ENCODE peak calls at places on chromosome 15, in seven cellular contexts. B is fibroblast of pulmonary artery, T is GM12865, N is Peyer's patch, V is IMR-90, X is adrenal gland, M is HFF-Myc. J is an unnamed sample.

GRCh38 chr15:68126415-68126814 is 72.3 kb downstream of the PIAS1 start:
- DNase-seq in V (no peak), M (no peak), T (no peak), N (peak), B (no peak), X (peak), J (no peak)

GRCh38 chr15:68374346-68374745 is 57.6 kb downstream of the ITGA11 start:
- DNase-seq in V (no peak), N (no peak), B (no peak), T (no peak), M (no peak), X (no peak), J (peak)

GRCh38 chr15:80174017-80174746 is 21.4 kb downstream of the FAH start:
- DNase-seq in V (peak), N (no peak), T (no peak), X (peak), M (no peak), B (peak), J (no peak)

GRCh38 chr15:56058986-56059385 is 65.6 kb upstream of the NEDD4 start:
- DNase-seq in M (no peak), V (no peak), X (peak), B (peak), T (no peak), N (no peak), J (no peak)

GRCh38 chr15:98286200-98286599 is 325.7 kb downstream of the ARRDC4 start:
- DNase-seq in X (no peak), B (no peak), N (no peak), M (no peak), V (no peak), T (no peak), J (no peak)

GRCh38 chr15:58015565-58015964 is 49.9 kb downstream of the ALDH1A2 start:
- DNase-seq in X (no peak), V (no peak), B (peak), T (no peak), M (no peak), N (no peak), J (no peak)

GRCh38 chr15:64993290-64993689 is 3.6 kb upstream of the SPG21 start:
- DNase-seq in M (no peak), N (no peak), T (no peak), X (no peak), B (no peak), V (no peak), J (no peak)

GRCh38 chr15:79168922-79169322 is 78.3 kb upstream of the RASGRF1 start:
- DNase-seq in T (no peak), X (no peak), B (peak), N (no peak), V (no peak), M (no peak), J (peak)

GRCh38 chr15:73325191-73325980 is 43.4 kb downstream of the HCN4 start:
- DNase-seq in B (no peak), V (no peak), M (no peak), N (no peak), X (no peak), T (peak), J (no peak)

GRCh38 chr15:43800286-43801136 is at the start of gene HYPK:
- DNase-seq in T (peak), N (peak), V (peak), B (peak), X (peak), M (peak), J (peak)

GRCh38 chr15:71118345-71118744 is 3.1 kb downstream of the THSD4 start:
- DNase-seq in B (no peak), X (no peak), M (no peak), T (no peak), V (no peak), N (no peak), J (no peak)

GRCh38 chr15:45276851-45277250 is 24.8 kb downstream of the SLC28A2 start:
- DNase-seq in M (no peak), V (peak), N (no peak), T (peak), X (no peak), B (peak), J (no peak)

GRCh38 chr15:58431221-58432149 is at the start of gene LIPC:
- DNase-seq in N (no peak), V (no peak), T (no peak), X (no peak), M (no peak), B (no peak), J (no peak)

GRCh38 chr15:53046153-53046790 is 256.1 kb upstream of the ONECUT1 start:
- DNase-seq in V (no peak), M (no peak), X (no peak), T (no peak), N (no peak), B (no peak), J (no peak)

GRCh38 chr15:68277131-68277604 is 377 bp upstream of the FEM1B start:
- DNase-seq in M (no peak), T (no peak), N (peak), B (peak), V (peak), X (peak), J (no peak)

GRCh38 chr15:82650046-82650670 is 3.0 kb upstream of the CPEB1 start:
- DNase-seq in M (no peak), X (no peak), T (no peak), V (no peak), B (no peak), N (no peak), J (no peak)

GRCh38 chr15:70060214-70061085 is 37.3 kb downstream of the TLE3 start:
- DNase-seq in T (no peak), X (no peak), V (no peak), M (no peak), N (peak), B (no peak), J (no peak)

GRCh38 chr15:62925875-62926274 is 116.7 kb upstream of the TPM1 start:
- DNase-seq in N (no peak), V (no peak), M (no peak), B (no peak), T (no peak), X (no peak), J (no peak)

GRCh38 chr15:80619677-80620076 is 75.4 kb upstream of the ABHD17C start:
- DNase-seq in X (no peak), M (no peak), V (peak), T (no peak), N (no peak), B (peak), J (no peak)

GRCh38 chr15:67840747-67841634 is 1.1 kb upstream of the RNU6-1 start:
- DNase-seq in N (no peak), T (peak), B (peak), V (peak), X (peak), M (no peak), J (peak)

GRCh38 chr15:63708141-63708772 is 111.1 kb downstream of the FBXL22 start:
- DNase-seq in X (no peak), V (no peak), B (peak), M (no peak), T (no peak), N (no peak), J (no peak)

GRCh38 chr15:78049691-78050440 is 27.6 kb downstream of the TBC1D2B start:
- DNase-seq in B (peak), X (no peak), T (peak), N (peak), M (no peak), V (peak), J (no peak)

GRCh38 chr15:87669846-87670245 is 586.7 kb downstream of the NTRK3 start:
- DNase-seq in T (no peak), M (no peak), V (no peak), N (no peak), X (no peak), B (no peak), J (no peak)

GRCh38 chr15:77409259-77410156 is 10.4 kb downstream of the PEAK1 start:
- DNase-seq in B (no peak), V (no peak), M (no peak), N (no peak), T (peak), X (no peak), J (no peak)

GRCh38 chr15:62240697-62241096 is 75.6 kb upstream of the C2CD4B start:
- DNase-seq in T (peak), X (no peak), B (no peak), N (no peak), M (no peak), V (no peak), J (no peak)

GRCh38 chr15:71691700-71692417 is 118.5 kb upstream of the NR2E3 start:
- DNase-seq in B (peak), X (no peak), N (no peak), M (peak), T (no peak), V (peak), J (no peak)

GRCh38 chr15:68042855-68043222 is 11.3 kb upstream of the PIAS1 start:
- DNase-seq in V (no peak), B (no peak), N (no peak), X (no peak), M (no peak), T (no peak), J (no peak)

GRCh38 chr15:50943623-50944022 is 35.1 kb downstream of the AP4E1 start:
- DNase-seq in V (peak), T (no peak), X (no peak), B (peak), M (no peak), N (no peak), J (no peak)

GRCh38 chr15:97963779-97964178 is 3.3 kb downstream of the ARRDC4 start:
- DNase-seq in N (no peak), T (no peak), M (no peak), X (no peak), V (no peak), B (no peak), J (no peak)

GRCh38 chr15:87743557-87743956 is 513.0 kb downstream of the NTRK3 start:
- DNase-seq in V (peak), M (no peak), N (no peak), B (peak), T (no peak), X (no peak), J (no peak)

GRCh38 chr15:55685292-55685691 is 57.7 kb downstream of the PRTG start:
- DNase-seq in X (no peak), N (no peak), T (peak), V (peak), M (no peak), B (peak), J (no peak)

GRCh38 chr15:50287324-50288116 is 22.0 kb upstream of the HDC start:
- DNase-seq in V (no peak), M (no peak), T (no peak), B (no peak), N (no peak), X (no peak), J (no peak)

GRCh38 chr15:38325290-38325990 is 72.8 kb downstream of the SPRED1 start:
- DNase-seq in B (no peak), N (no peak), T (no peak), V (peak), X (peak), M (no peak), J (no peak)

GRCh38 chr15:40053234-40054055 is 14.5 kb upstream of the SRP14 start:
- DNase-seq in X (no peak), N (no peak), V (no peak), M (no peak), B (no peak), T (peak), J (peak)

GRCh38 chr15:40054746-40055575 is 16.0 kb upstream of the SRP14 start:
- DNase-seq in N (peak), T (peak), X (peak), M (no peak), V (peak), B (no peak), J (peak)

GRCh38 chr15:40054056-40054745 is 15.2 kb upstream of the SRP14 start:
- DNase-seq in B (no peak), T (peak), V (peak), N (peak), X (no peak), M (no peak), J (peak)

GRCh38 chr15:40058476-40059140 is 19.6 kb upstream of the SRP14 start:
- DNase-seq in N (no peak), X (no peak), T (peak), M (no peak), V (peak), B (peak), J (peak)

GRCh38 chr15:40055576-40056293 is 16.8 kb upstream of the SRP14 start:
- DNase-seq in X (no peak), M (no peak), N (no peak), T (no peak), B (no peak), V (no peak), J (peak)
- H3K4me3 ChIP-seq in X (no peak), M (no peak), N (no peak), T (peak), B (no peak), V (no peak), J (no peak)

DNA sequence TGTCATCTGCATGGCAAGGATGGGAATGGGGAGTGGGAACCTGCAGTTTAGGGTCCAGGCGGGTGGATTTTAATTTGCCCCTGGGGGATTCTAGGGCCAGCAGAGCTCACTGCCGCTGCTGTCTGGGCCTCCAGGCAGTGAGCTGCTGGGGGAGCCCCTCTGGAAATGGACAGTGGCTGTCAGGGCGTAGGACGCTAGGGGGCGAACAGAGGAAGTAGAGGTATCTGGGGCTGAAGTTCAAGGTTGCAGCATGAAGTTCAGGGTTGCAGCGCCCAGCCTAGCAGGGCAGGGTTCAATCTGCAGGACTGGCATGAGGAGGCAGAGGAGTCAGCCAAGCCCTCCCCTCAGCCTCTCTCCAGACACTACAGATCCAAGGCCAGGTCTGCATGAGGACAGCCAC is 49.5 kb downstream of the APBA2 start:
- DNase-seq in T (peak), V (no peak), M (no peak), X (no peak), B (peak), N (no peak), J (no peak)
- TF ChIP-seq CTCF in T (peak), V (peak), M (peak), X (no peak), B (peak), N (no peak), J (no peak)

GRCh38 chr15:90400005-90400758 is 12.1 kb downstream of the IQGAP1 start:
- DNase-seq in M (no peak), N (no peak), T (no peak), B (no peak), V (no peak), X (no peak), J (no peak)

GRCh38 chr15:90402230-90402629 is 14.2 kb downstream of the IQGAP1 start:
- DNase-seq in M (peak), N (no peak), B (peak), T (no peak), X (peak), V (peak), J (peak)

GRCh38 chr15:90401499-90401898 is 13.5 kb downstream of the IQGAP1 start:
- DNase-seq in X (no peak), V (no peak), T (no peak), B (no peak), M (no peak), N (no peak), J (no peak)

GRCh38 chr15:90402806-90403205 is 14.8 kb downstream of the IQGAP1 start:
- DNase-seq in N (no peak), B (no peak), X (no peak), M (no peak), V (no peak), T (no peak), J (no peak)

DNA sequence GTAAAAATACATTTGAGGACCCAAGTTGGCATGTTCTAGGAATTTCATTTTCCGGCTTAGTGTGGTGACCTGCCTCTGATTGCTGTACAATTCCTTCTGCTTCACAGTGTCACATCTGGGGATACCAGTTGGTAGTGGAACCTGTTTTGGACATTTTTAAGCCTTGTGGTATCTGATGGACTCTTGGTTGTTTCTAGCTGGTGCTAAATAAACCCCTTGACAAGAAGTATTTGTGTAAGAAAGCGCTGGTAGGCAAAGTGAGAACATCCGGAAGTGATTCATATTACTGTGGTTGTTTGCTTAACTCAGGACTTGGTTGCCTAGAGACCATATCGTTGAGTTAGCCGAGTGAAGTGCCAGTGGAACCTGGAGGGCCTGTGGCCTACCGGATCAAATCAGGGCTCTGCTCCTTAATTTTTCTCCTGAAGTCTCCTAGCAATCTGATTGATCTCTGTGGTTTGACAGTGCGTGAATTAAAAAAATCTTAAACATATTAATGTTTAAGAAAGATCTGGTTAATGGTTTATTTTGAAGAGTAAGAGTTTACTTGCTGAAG is 12.8 kb downstream of the IQGAP1 start:
- DNase-seq in M (peak), X (peak), T (peak), V (peak), B (peak), N (peak), J (peak)
- H3K4me3 ChIP-seq in M (peak), X (no peak), T (peak), V (no peak), B (peak), N (no peak), J (no peak)

GRCh38 chr15:41849204-41849603 is 10.6 kb downstream of the PLA2G4B start:
- DNase-seq in N (no peak), T (no peak), X (no peak), V (no peak), B (no peak), M (no peak), J (no peak)

GRCh38 chr15:41849861-41850260 is 11.2 kb downstream of the PLA2G4B start:
- DNase-seq in X (no peak), B (no peak), T (no peak), M (no peak), V (no peak), N (no peak), J (no peak)

GRCh38 chr15:41847206-41847605 is 8.6 kb downstream of the PLA2G4B start:
- DNase-seq in M (no peak), V (no peak), T (no peak), X (no peak), B (no peak), N (no peak), J (no peak)

GRCh38 chr15:41847981-41848380 is 9.3 kb downstream of the PLA2G4B start:
- DNase-seq in V (no peak), M (no peak), B (no peak), X (no peak), T (no peak), N (no peak), J (no peak)

GRCh38 chr15:41848595-41848994 is 9.9 kb downstream of the PLA2G4B start:
- DNase-seq in T (no peak), B (peak), V (peak), X (no peak), M (no peak), N (no peak), J (no peak)
- TF ChIP-seq CTCF in T (no peak), B (no peak), V (no peak), X (no peak), M (no peak), N (no peak), J (no peak)

GRCh38 chr15:74725241-74725774 is at the start of gene CYP1A1:
- DNase-seq in B (no peak), M (no peak), N (peak), X (peak), V (no peak), T (peak), J (no peak)

GRCh38 chr15:74727727-74728126 is 2.4 kb upstream of the CYP1A1 start:
- DNase-seq in N (no peak), X (peak), M (no peak), T (no peak), B (no peak), V (no peak), J (no peak)

GRCh38 chr15:74724570-74725240 is 623 bp downstream of the CYP1A1 start:
- DNase-seq in V (no peak), X (no peak), T (no peak), N (no peak), B (no peak), M (no peak), J (no peak)

GRCh38 chr15:74726774-74727164 is 1.4 kb upstream of the CYP1A1 start:
- DNase-seq in B (no peak), T (no peak), M (no peak), V (no peak), X (no peak), N (no peak), J (no peak)

DNA sequence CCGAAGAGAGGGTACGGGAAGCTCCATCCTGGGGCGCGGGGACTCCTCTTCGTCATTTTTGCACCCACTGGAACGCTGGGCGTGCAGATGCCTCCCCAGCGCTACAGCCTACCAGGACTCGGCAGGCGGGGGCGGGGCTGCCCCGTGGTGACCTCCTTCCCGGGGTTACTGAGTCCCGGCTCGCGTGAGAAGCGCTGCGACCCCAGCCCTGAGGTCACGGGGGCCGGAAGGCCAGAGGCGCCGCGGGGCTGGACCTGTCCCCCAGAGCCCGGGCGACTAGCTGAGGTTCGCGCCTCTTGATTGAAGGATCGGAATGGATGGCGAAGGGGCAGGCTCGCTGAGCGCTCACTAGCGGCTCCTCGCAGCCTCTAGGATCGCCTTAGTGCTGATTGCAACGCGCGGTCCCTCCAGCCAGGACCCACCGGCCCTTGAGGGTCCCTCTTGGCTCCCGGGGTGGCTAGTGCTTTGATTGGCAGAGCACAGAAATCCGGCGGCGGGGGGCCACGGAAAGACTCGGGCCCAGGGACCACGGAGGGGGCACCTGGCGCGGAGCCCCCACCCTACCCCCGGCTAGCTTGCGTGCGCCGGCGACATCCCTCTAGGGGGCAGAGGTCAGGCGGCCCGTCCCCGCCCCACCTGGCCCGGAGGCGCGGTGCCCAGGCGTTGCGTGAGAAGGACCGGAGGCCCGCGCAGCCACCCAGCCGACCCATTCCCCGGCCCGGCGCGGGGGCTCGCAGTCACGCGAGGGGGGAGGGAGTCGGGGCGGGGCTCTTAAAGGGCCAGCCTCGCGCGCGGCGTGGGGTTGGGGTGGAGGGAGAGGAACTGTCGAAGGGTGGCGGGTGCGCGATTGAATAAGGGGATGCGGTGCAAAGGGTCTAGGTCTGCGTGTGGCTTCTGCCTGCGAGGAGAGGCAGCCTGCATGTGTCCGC is 781 bp upstream of the CYP1A1 start:
- DNase-seq in N (peak), V (no peak), B (peak), M (no peak), T (peak), X (peak), J (no peak)
- H3K4me3 ChIP-seq in N (peak), V (peak), B (peak), M (peak), T (peak), X (no peak), J (peak)